ENCODE peak calls at places on chromosomes 16 and 17, in nine cellular contexts. G, H, W, K, Z, D, Q, P and J are unnamed samples.

GRCh38 chr16:77238593-77238992 is 39.4 kb downstream of the SYCE1L start:
- DNase-seq in K (no peak), H (no peak), Q (no peak), D (no peak), P (no peak), Z (no peak), G (no peak), W (no peak), J (no peak)

GRCh38 chr16:19884611-19885455 is at the start of gene GPRC5B:
- DNase-seq in Q (no peak), P (peak), H (peak), Z (peak), G (peak), W (no peak), K (no peak), D (no peak), J (peak)

GRCh38 chr17:43169561-43170139 is 1.4 kb upstream of the NBR1 start:
- DNase-seq in H (peak), G (no peak), D (peak), Q (no peak), Z (no peak), P (no peak), K (peak), W (no peak), J (peak)

GRCh38 chr16:23245268-23245667 is 56.8 kb upstream of the SCNN1B start:
- DNase-seq in G (no peak), W (no peak), Z (no peak), D (no peak), Q (no peak), K (no peak), H (no peak), P (no peak), J (no peak)

GRCh38 chr17:44095647-44096496 is 25.3 kb downstream of the G6PC3 start:
- DNase-seq in H (peak), W (no peak), G (no peak), P (peak), K (peak), Z (peak), D (peak), Q (no peak), J (no peak)

GRCh38 chr17:9611557-9611956 is 33.8 kb upstream of the USP43 start:
- DNase-seq in K (no peak), Q (no peak), Z (no peak), P (no peak), H (no peak), G (no peak), D (no peak), W (no peak), J (no peak)

GRCh38 chr17:61793565-61793964 is 69.8 kb downstream of the BRIP1 start:
- DNase-seq in K (no peak), P (no peak), H (no peak), D (no peak), G (no peak), Z (no peak), W (no peak), Q (no peak), J (no peak)

GRCh38 chr17:57506253-57506911 is 238.7 kb downstream of the CCDC182 start:
- DNase-seq in K (no peak), P (no peak), Q (no peak), H (no peak), D (no peak), Z (no peak), W (no peak), G (no peak), J (no peak)

GRCh38 chr17:68709461-68709860 is 108.3 kb upstream of the FAM20A start:
- DNase-seq in G (no peak), Z (no peak), P (no peak), H (peak), D (no peak), W (no peak), Q (no peak), K (no peak), J (no peak)

GRCh38 chr17:79695293-79696158 is 35.2 kb upstream of the ENPP7 start:
- DNase-seq in Z (no peak), D (peak), H (peak), P (peak), W (no peak), K (no peak), G (no peak), Q (no peak), J (no peak)